ENCODE peak calls at places on chromosome 16, in four cellular contexts. I, X, Y and U are unnamed samples.
A peak's percentile ranks its signal among the peaks of the same experiment; 100 is the strongest.

GRCh38 chr16:56984639-56985038 is 4.7 kb upstream of the NLRC5 start:
- DNase-seq in I (no peak), X (no peak), Y (no peak), U (no peak)

GRCh38 chr16:23423496-23424049 is 29.4 kb downstream of the COG7 start:
- DNase-seq in I (no peak), X (no peak), Y (no peak), U (no peak)

GRCh38 chr16:70418274-70418992 is 20.5 kb downstream of the ST3GAL2 start:
- DNase-seq in I (no peak), X (no peak), Y (no peak), U (no peak)

GRCh38 chr16:85426806-85427205 is 186.3 kb upstream of the GSE1 start:
- DNase-seq in I (no peak), X (no peak), Y (no peak), U (no peak)

GRCh38 chr16:81431554-81432353 is 12.9 kb upstream of the CMIP start:
- DNase-seq in I (peak; percentile 42), X (no peak), Y (no peak), U (no peak)

GRCh38 chr16:10200823-10201571 is 18.8 kb upstream of the GRIN2A start:
- DNase-seq in I (no peak), X (no peak), Y (no peak), U (no peak)

GRCh38 chr16:86565644-86566511 is 751 bp upstream of the FOXC2 start:
- DNase-seq in I (no peak), X (no peak), Y (no peak), U (no peak)

GRCh38 chr16:81601601-81602251 is 157.1 kb downstream of the CMIP start:
- DNase-seq in I (no peak), X (no peak), Y (no peak), U (no peak)

GRCh38 chr16:87541004-87541881 is 48.4 kb upstream of the ZCCHC14 start:
- DNase-seq in I (no peak), X (no peak), Y (no peak), U (no peak)

GRCh38 chr16:89013692-89014455 is 36.9 kb upstream of the CBFA2T3 start:
- DNase-seq in I (no peak), X (no peak), Y (no peak), U (no peak)

GRCh38 chr16:27748868-27749546 is 199.1 kb downstream of the KATNIP start:
- DNase-seq in I (peak; percentile 60), X (peak; percentile 1), Y (peak; percentile 85), U (peak; percentile 80)

GRCh38 chr16:86498155-86498651 is 12.1 kb upstream of the FOXF1 start:
- DNase-seq in I (no peak), X (no peak), Y (no peak), U (no peak)

GRCh38 chr16:67244387-67245188 is 2.7 kb downstream of the FHOD1 start:
- DNase-seq in I (peak; percentile 95), X (peak; percentile 78), Y (peak; percentile 28), U (peak; percentile 79)

GRCh38 chr16:21652451-21652850 is at the start of gene IGSF6:
- DNase-seq in I (peak; percentile 67), X (no peak), Y (no peak), U (no peak)

GRCh38 chr16:57462209-57462977 is at the start of gene POLR2C:
- DNase-seq in I (peak; percentile 88), X (peak; percentile 37), Y (peak; percentile 88), U (peak; percentile 94)

GRCh38 chr16:55812951-55813350 is 19.9 kb downstream of the CES1 start:
- DNase-seq in I (no peak), X (no peak), Y (no peak), U (no peak)

DNA sequence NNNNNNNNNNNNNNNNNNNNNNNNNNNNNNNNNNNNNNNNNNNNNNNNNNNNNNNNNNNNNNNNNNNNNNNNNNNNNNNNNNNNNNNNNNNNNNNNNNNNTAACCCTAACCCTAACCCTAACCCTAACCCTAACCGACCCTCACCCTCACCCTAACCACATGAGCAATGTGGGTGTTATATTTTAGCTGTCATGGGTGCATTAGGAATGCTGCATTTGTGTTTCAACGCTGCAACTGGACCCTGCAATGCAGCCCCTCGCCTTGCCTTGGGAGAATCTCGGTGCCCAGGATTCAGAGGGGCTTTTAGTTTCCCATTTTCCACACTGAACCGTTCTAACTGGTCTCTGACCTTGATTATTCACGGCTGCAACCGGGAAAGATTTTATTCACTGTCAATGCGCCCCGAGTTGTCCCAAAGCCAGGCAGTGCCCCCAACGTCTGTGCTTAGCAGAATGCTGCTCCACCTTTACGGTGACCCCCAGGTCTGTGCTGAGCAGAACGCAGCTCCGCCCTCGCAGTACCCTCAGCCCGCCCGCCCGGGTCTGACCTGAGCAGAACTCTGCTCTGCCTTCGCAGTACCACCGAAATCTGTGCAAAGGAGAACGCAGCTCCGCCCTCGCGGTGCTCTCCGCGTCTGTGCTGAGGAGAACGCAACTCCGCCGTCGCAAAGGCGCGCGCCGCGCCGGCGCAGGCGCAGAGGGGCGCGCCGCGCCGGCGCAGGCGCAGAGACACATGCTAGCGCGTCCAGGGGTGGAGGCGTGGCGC is 43.3 kb downstream of the POLR3K start:
- DNase-seq in I (no peak), X (no peak), Y (no peak), U (no peak)
- TF ChIP-seq SPI1 in I (no peak), X (no peak), Y (no peak), U (no peak)

GRCh38 chr16:72036098-72036497 is 18.2 kb upstream of the HP start:
- DNase-seq in I (no peak), X (no peak), Y (no peak), U (no peak)

GRCh38 chr16:72027669-72028378 is 19.3 kb downstream of the DHODH start:
- DNase-seq in I (no peak), X (no peak), Y (no peak), U (no peak)

GRCh38 chr16:72029567-72030271 is 21.2 kb downstream of the DHODH start:
- DNase-seq in I (peak; percentile 32), X (no peak), Y (no peak), U (no peak)

GRCh38 chr16:72033437-72033836 is 20.9 kb upstream of the HP start:
- DNase-seq in I (no peak), X (no peak), Y (no peak), U (no peak)
- TF ChIP-seq SPI1 in I (no peak), X (no peak), Y (no peak), U (no peak)

GRCh38 chr16:14375132-14375491 is 254.9 kb downstream of the PARN start:
- DNase-seq in I (no peak), X (no peak), Y (no peak), U (no peak)

GRCh38 chr16:14374451-14375131 is 255.5 kb downstream of the PARN start:
- DNase-seq in I (no peak), X (no peak), Y (no peak), U (no peak)

GRCh38 chr16:14378131-14378551 is 251.9 kb downstream of the PARN start:
- DNase-seq in I (no peak), X (no peak), Y (peak; percentile 67), U (no peak)

GRCh38 chr16:14378684-14379467 is 251.2 kb downstream of the PARN start:
- DNase-seq in I (no peak), X (no peak), Y (peak; percentile 49), U (no peak)

DNA sequence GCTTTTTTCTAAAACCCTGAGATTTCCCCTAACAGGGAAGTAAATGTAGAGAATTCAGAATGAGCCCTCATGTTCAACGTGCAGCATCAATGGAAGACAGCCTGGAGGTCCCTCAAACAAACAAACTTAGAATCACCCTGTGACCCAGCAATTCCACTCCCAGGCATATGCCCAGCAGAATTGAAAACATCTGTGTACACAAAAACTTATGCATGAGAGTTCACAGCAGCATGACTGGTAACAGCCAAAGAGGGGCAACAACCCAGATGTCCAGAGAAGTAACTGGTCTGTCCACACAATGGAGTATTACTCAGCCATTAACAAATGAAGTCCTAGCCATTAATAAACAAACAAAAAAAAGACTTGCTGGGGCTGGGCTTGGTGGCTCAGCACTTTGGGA is 252.7 kb downstream of the PARN start:
- DNase-seq in I (no peak), X (no peak), Y (no peak), U (no peak)
- TF ChIP-seq SPI1 in I (no peak), X (no peak), Y (no peak), U (no peak)

GRCh38 chr16:53529529-53529928 is 26.5 kb upstream of the AKTIP start:
- DNase-seq in I (no peak), X (no peak), Y (no peak), U (no peak)
- TF ChIP-seq SPI1 in I (no peak), X (no peak), Y (no peak), U (no peak)